ENCODE peak calls at places on chromosomes 4 and X, in seven cellular contexts. N, B, P, G, T, R and M are unnamed samples.

GRCh38 chr4:7753271-7753670 is 186.4 kb downstream of the AFAP1 start:
- DNase-seq in N (no peak), B (no peak), P (no peak), G (no peak), R (no peak), T (no peak), M (peak)

GRCh38 chrX:23907106-23907495 is 637 bp downstream of the APOO start:
- DNase-seq in T (no peak), G (no peak), N (no peak), P (no peak), R (no peak), B (no peak), M (no peak)

GRCh38 chr4:53450773-53451172 is 73.3 kb downstream of the FIP1L1 start:
- DNase-seq in B (no peak), R (no peak), P (peak), T (no peak), G (peak), N (no peak), M (no peak)

GRCh38 chr4:112509243-112510190 is 6.5 kb downstream of the NEUROG2 start:
- DNase-seq in B (no peak), P (no peak), R (no peak), G (peak), N (no peak), T (no peak), M (no peak)

GRCh38 chr4:131551306-131551705 is 1597.8 kb upstream of the PCDH10 start:
- DNase-seq in N (no peak), G (no peak), R (no peak), B (no peak), T (no peak), P (no peak), M (no peak)

GRCh38 chr4:16715482-16715881 is 183.0 kb downstream of the LDB2 start:
- DNase-seq in P (no peak), G (no peak), N (no peak), R (no peak), T (no peak), B (no peak), M (no peak)

GRCh38 chr4:177769155-177769554 is 326.9 kb upstream of the AGA start:
- DNase-seq in R (no peak), P (no peak), T (no peak), G (no peak), N (no peak), B (no peak), M (no peak)

GRCh38 chrX:47172971-47173792 is 20.4 kb upstream of the UBA1 start:
- DNase-seq in G (no peak), R (peak), N (no peak), B (no peak), T (peak), P (no peak), M (peak)

GRCh38 chr4:48968814-48969213 is 17.3 kb upstream of the CWH43 start:
- DNase-seq in B (no peak), T (no peak), R (no peak), G (peak), N (no peak), P (no peak), M (no peak)

DNA sequence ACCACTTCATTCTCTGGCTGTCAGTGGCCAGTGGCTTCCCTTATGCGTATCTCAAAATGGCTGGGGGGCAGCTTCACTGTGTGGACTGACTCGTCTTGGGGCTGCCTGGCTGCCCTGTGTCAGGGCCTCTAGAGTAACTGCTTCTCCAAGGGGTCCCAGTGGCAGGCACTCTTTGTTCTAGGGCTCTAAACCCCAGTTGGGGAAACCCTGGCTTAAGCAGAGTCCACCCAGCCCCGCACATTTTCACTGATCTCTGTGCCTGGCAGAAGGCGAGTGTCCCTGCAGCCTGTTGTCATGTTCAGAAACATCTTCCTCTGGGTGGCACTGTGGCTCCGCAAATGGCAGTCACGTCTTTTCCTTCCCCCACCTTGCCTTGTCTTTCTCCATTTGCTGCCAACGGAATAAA is 59.7 kb downstream of the NBDY start:
- DNase-seq in N (no peak), T (peak), R (no peak), G (peak), B (no peak), P (no peak), M (no peak)
- TF ChIP-seq CTCF in N (peak), T (no peak), R (no peak), G (peak), B (no peak), P (no peak), M (peak)

DNA sequence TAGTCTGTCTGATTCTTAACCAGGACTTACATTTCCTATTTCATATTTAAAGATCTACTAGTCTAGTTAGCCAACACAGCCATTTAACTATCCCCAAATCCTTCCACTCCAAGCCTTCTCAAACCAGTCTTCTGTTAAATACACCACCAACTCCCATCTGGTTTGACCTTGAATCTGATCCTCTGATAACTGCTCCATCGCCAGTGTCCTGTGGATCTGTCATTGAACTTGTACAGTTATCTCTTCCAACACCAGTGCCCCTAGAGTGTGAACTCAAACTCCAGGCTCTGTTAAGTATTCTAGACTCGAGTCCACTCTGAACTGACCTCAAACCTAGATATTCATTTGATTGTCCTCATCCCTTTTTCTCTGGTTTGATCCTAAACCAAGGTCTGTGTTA is 14.4 kb downstream of the WDR13 start:
- DNase-seq in G (no peak), N (no peak), R (no peak), P (no peak), T (peak), B (no peak), M (no peak)
- TF ChIP-seq POLR2A in G (no peak), N (no peak), R (no peak), P (no peak), T (no peak), B (no peak), M (no peak)

GRCh38 chr4:164379694-164380093 is 374.2 kb upstream of the SMIM31 start:
- DNase-seq in N (no peak), P (no peak), B (no peak), G (no peak), T (no peak), R (no peak), M (no peak)

GRCh38 chr4:164384416-164384815 is 369.5 kb upstream of the SMIM31 start:
- DNase-seq in B (no peak), P (no peak), N (no peak), T (no peak), R (no peak), G (no peak), M (no peak)

GRCh38 chr4:164381859-164382258 is 372.1 kb upstream of the SMIM31 start:
- DNase-seq in N (no peak), B (no peak), G (no peak), P (no peak), T (no peak), R (no peak), M (no peak)

GRCh38 chr4:164383187-164384181 is 370.4 kb upstream of the SMIM31 start:
- DNase-seq in G (peak), T (peak), R (no peak), B (no peak), N (no peak), P (peak), M (no peak)
- H3K4me3 ChIP-seq in G (no peak), T (peak), R (peak), B (peak), N (no peak), P (no peak), M (no peak)

DNA sequence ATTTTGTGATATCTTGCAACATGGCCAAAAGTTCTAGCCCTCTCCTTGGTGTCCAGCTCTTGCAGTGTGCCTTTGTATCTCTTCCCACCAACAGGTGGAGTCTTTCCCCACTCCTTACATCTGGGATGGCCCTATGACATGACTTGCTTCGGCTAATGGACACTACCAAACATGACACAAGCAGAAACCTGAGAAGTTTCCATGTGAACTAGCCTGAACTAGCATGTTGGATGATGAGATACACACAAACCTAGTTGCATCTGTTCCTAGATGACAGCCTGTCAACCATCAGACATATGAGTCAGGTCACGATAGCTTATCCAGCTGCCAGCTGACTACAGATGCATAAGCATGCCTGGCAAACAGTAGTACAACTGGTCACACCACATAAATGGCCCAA is 207.5 kb upstream of the FTHL17 start:
- DNase-seq in R (no peak), B (no peak), T (no peak), G (peak), N (no peak), P (peak), M (no peak)
- TF ChIP-seq CTCF in R (no peak), B (no peak), T (no peak), G (peak), N (no peak), P (no peak), M (peak)

GRCh38 chr4:85474818-85475630 is at the start of gene ARHGAP24:
- DNase-seq in N (peak), P (peak), R (no peak), B (peak), G (peak), T (peak), M (peak)
- TF ChIP-seq POLR2A in N (no peak), P (no peak), R (no peak), B (peak), G (no peak), T (no peak), M (no peak)

DNA sequence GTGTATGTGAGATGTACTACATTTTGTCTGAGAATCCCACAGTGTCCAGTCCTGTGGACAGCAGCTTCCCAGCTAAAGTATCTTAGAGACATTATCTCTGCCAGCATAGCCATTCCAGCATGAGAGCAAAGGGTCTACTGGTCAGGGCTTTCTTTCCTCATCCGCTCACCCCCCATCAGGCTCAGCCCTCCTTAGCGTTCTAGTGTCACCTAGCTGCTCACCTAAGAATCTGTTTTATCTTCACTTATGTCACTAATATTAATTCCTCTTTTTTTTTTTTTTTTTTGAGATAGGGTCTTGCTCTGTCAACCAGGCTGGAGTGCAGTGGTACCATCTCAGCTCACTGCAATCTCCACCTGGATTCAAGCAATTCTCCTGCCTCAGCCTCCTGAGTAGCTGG is 15.6 kb downstream of the RUFY3 start:
- DNase-seq in R (no peak), B (no peak), P (no peak), G (no peak), T (no peak), N (no peak), M (no peak)
- H3K4me3 ChIP-seq in R (no peak), B (no peak), P (no peak), G (no peak), T (no peak), N (no peak), M (no peak)